ENCODE peak calls at places on chromosomes 4 and X, in eight cellular contexts. S is amygdala, D is epithelial cell of esophagus, T is NCI-H1930, R is NCI-H1417, N is A172, Q is ecto neural progenitor cell, L is left lung. F is an unnamed sample.

GRCh38 chrX:30971761-30972603 is 82.9 kb upstream of the TAB3 start:
- DNase-seq in S (no peak), D (peak; percentile 44), T (no peak), R (no peak), N (peak; percentile 56), Q (no peak), L (no peak), F (no peak)

GRCh38 chrX:109959356-109959871 is 43.5 kb upstream of the TMEM164 start:
- DNase-seq in S (no peak), D (no peak), T (no peak), R (no peak), N (no peak), Q (no peak), L (no peak), F (no peak)

GRCh38 chrX:154012336-154012991 is 7.2 kb downstream of the IRAK1 start:
- DNase-seq in S (peak; percentile 46), D (no peak), T (no peak), R (no peak), N (peak; percentile 10), Q (no peak), L (peak; percentile 38), F (no peak)

GRCh38 chr4:183408791-183409190 is 35.6 kb upstream of the CDKN2AIP start:
- DNase-seq in S (no peak), D (no peak), T (no peak), R (no peak), N (no peak), Q (no peak), L (no peak), F (no peak)

GRCh38 chr4:127007336-127007735 is 625.4 kb upstream of the INTU start:
- DNase-seq in S (no peak), D (no peak), T (no peak), R (no peak), N (no peak), Q (no peak), L (no peak), F (no peak)

GRCh38 chr4:176539785-176540175 is 220.0 kb downstream of the SPCS3 start:
- DNase-seq in S (no peak), D (peak; percentile 36), T (no peak), R (no peak), N (no peak), Q (no peak), L (no peak), F (no peak)

GRCh38 chrX:50202539-50202938 is 1.7 kb upstream of the AKAP4 start:
- DNase-seq in S (no peak), D (peak; percentile 65), T (no peak), R (peak; percentile 15), N (peak; percentile 34), Q (no peak), L (no peak), F (no peak)

GRCh38 chr4:99301376-99302164 is 10.8 kb upstream of the ADH1A start:
- DNase-seq in S (no peak), D (no peak), T (no peak), R (no peak), N (no peak), Q (no peak), L (no peak), F (no peak)

GRCh38 chr4:181432347-181432746 is 810.9 kb upstream of the TENM3 start:
- DNase-seq in S (no peak), D (no peak), T (no peak), R (peak; percentile 29), N (no peak), Q (peak; percentile 60), L (no peak), F (no peak)

GRCh38 chr4:118942465-118942864 is 53.8 kb downstream of the SYNPO2 start:
- DNase-seq in S (no peak), D (peak; percentile 41), T (no peak), R (no peak), N (peak; percentile 84), Q (no peak), L (no peak), F (no peak)

GRCh38 chr4:172871381-172871780 is 297.2 kb upstream of the GALNT7 start:
- DNase-seq in S (no peak), D (peak; percentile 6), T (no peak), R (no peak), N (no peak), Q (no peak), L (no peak), F (peak; percentile 13)

GRCh38 chr4:57426779-57427395 is 316.7 kb upstream of the IGFBP7 start:
- DNase-seq in S (peak; percentile 65), D (peak; percentile 80), T (peak; percentile 41), R (peak; percentile 58), N (peak; percentile 68), Q (peak; percentile 84), L (peak; percentile 80), F (peak; percentile 19)

GRCh38 chr4:22486276-22486675 is 29.6 kb downstream of the ADGRA3 start:
- DNase-seq in S (no peak), D (no peak), T (no peak), R (no peak), N (no peak), Q (no peak), L (no peak), F (no peak)

GRCh38 chr4:54065282-54066087 is 1.1 kb upstream of the CHIC2 start:
- DNase-seq in S (no peak), D (peak; percentile 18), T (no peak), R (no peak), N (no peak), Q (no peak), L (no peak), F (no peak)

GRCh38 chrX:125940985-125941384 is 225.1 kb downstream of the DCAF12L2 start:
- DNase-seq in S (no peak), D (no peak), T (no peak), R (no peak), N (no peak), Q (no peak), L (no peak), F (no peak)

GRCh38 chrX:37906357-37906756 is 59.0 kb upstream of the DYNLT3 start:
- DNase-seq in S (no peak), D (no peak), T (no peak), R (no peak), N (no peak), Q (no peak), L (no peak), F (no peak)

GRCh38 chrX:107619836-107620235 is 8.5 kb upstream of the PRPS1 start:
- DNase-seq in S (no peak), D (peak; percentile 41), T (no peak), R (no peak), N (no peak), Q (no peak), L (no peak), F (no peak)

GRCh38 chr4:39961311-39961877 is 16.3 kb downstream of the PDS5A start:
- DNase-seq in S (no peak), D (no peak), T (no peak), R (no peak), N (no peak), Q (no peak), L (no peak), F (no peak)

GRCh38 chr4:164095313-164096110 is 601.0 kb downstream of the TMA16 start:
- DNase-seq in S (no peak), D (no peak), T (no peak), R (no peak), N (no peak), Q (no peak), L (no peak), F (no peak)

GRCh38 chr4:36249605-36250004 is 5.3 kb upstream of the ARAP2 start:
- DNase-seq in S (no peak), D (no peak), T (no peak), R (no peak), N (no peak), Q (no peak), L (no peak), F (no peak)

GRCh38 chr4:15893967-15894366 is 44.6 kb downstream of the FGFBP1 start:
- DNase-seq in S (no peak), D (peak; percentile 99), T (no peak), R (no peak), N (peak; percentile 86), Q (no peak), L (no peak), F (peak; percentile 90)

F was measured in HCT116.